ENCODE peak calls at places on chromosome 16, in four cellular contexts. C, A, S and B are unnamed samples.
A peak's percentile ranks its signal among the peaks of the same experiment; 100 is the strongest.

GRCh38 chr16:59729613-59730012 is 995.5 kb upstream of the GOT2 start:
- DNase-seq in C (no peak), A (no peak), S (no peak), B (no peak)

GRCh38 chr16:89332248-89333245 is 115.0 kb downstream of the ZNF778 start:
- DNase-seq in C (peak; percentile 14), A (no peak), S (no peak), B (peak; percentile 66)

GRCh38 chr16:13568803-13569202 is 351.2 kb upstream of the ERCC4 start:
- DNase-seq in C (no peak), A (no peak), S (no peak), B (no peak)

GRCh38 chr16:47461598-47462266 is 601 bp downstream of the PHKB start:
- DNase-seq in C (no peak), A (peak; percentile 12), S (peak; percentile 58), B (peak; percentile 47)

GRCh38 chr16:11328172-11329079 is 16.8 kb upstream of the RMI2 start:
- DNase-seq in C (no peak), A (peak; percentile 29), S (peak; percentile 81), B (peak; percentile 73)

GRCh38 chr16:84712138-84712671 is 12.4 kb downstream of the USP10 start:
- DNase-seq in C (no peak), A (no peak), S (no peak), B (no peak)

GRCh38 chr16:85912271-85912974 is 13.5 kb downstream of the IRF8 start:
- DNase-seq in C (no peak), A (no peak), S (peak; percentile 33), B (no peak)

GRCh38 chr16:57757326-57757786 is 21.8 kb downstream of the KATNB1 start:
- DNase-seq in C (peak; percentile 90), A (peak; percentile 74), S (peak; percentile 86), B (peak; percentile 20)

GRCh38 chr16:389317-389716 is 7.5 kb upstream of the PGAP6 start:
- DNase-seq in C (no peak), A (no peak), S (no peak), B (no peak)

GRCh38 chr16:59210955-59211541 is 476.9 kb upstream of the GOT2 start:
- DNase-seq in C (no peak), A (no peak), S (peak; percentile 81), B (no peak)

GRCh38 chr16:74743668-74744299 is 30.8 kb downstream of the FA2H start:
- DNase-seq in C (peak; percentile 60), A (no peak), S (no peak), B (no peak)

GRCh38 chr16:57882797-57883196 is 80.5 kb upstream of the KIFC3 start:
- DNase-seq in C (no peak), A (no peak), S (peak; percentile 42), B (no peak)

GRCh38 chr16:84741351-84741791 is 41.6 kb downstream of the USP10 start:
- DNase-seq in C (no peak), A (no peak), S (no peak), B (no peak)

GRCh38 chr16:66294507-66294906 is 72.0 kb upstream of the CDH5 start:
- DNase-seq in C (no peak), A (no peak), S (no peak), B (no peak)

GRCh38 chr16:81513204-81514040 is 68.8 kb downstream of the CMIP start:
- DNase-seq in C (peak; percentile 80), A (no peak), S (peak; percentile 48), B (no peak)

GRCh38 chr16:78529881-78530280 is 430.4 kb downstream of the WWOX start:
- DNase-seq in C (no peak), A (no peak), S (no peak), B (no peak)

GRCh38 chr16:26525856-26526255 is 540.9 kb upstream of the C16orf82 start:
- DNase-seq in C (no peak), A (no peak), S (no peak), B (no peak)

GRCh38 chr16:11972128-11972527 is 4.4 kb upstream of the SNX29 start:
- DNase-seq in C (no peak), A (no peak), S (no peak), B (no peak)

GRCh38 chr16:30526137-30526822 is at the start of gene ZNF768:
- DNase-seq in C (peak; percentile 42), A (no peak), S (peak; percentile 87), B (no peak)

GRCh38 chr16:10558746-10559641 is 21.4 kb downstream of the EMP2 start:
- DNase-seq in C (peak; percentile 91), A (no peak), S (no peak), B (no peak)

GRCh38 chr16:86039606-86040005 is 140.6 kb downstream of the IRF8 start:
- DNase-seq in C (no peak), A (no peak), S (no peak), B (no peak)

GRCh38 chr16:85928411-85928820 is 29.5 kb downstream of the IRF8 start:
- DNase-seq in C (no peak), A (no peak), S (no peak), B (no peak)

GRCh38 chr16:70649300-70649699 is 2.9 kb downstream of the IL34 start:
- DNase-seq in C (no peak), A (no peak), S (no peak), B (no peak)

GRCh38 chr16:53071748-53072301 is 17.0 kb downstream of the CHD9 start:
- DNase-seq in C (peak; percentile 69), A (no peak), S (no peak), B (no peak)

GRCh38 chr16:81543571-81543970 is 99.0 kb downstream of the CMIP start:
- DNase-seq in C (no peak), A (no peak), S (no peak), B (no peak)

GRCh38 chr16:78490847-78491246 is 391.4 kb downstream of the WWOX start:
- DNase-seq in C (no peak), A (no peak), S (no peak), B (no peak)

GRCh38 chr16:54284319-54284930 is 2.2 kb downstream of the IRX3 start:
- DNase-seq in C (peak; percentile 44), A (no peak), S (peak; percentile 72), B (no peak)

GRCh38 chr16:54284931-54285413 is 1.6 kb downstream of the IRX3 start:
- DNase-seq in C (no peak), A (no peak), S (peak; percentile 46), B (no peak)

GRCh38 chr16:54282202-54282922 is 4.2 kb downstream of the IRX3 start:
- DNase-seq in C (peak; percentile 53), A (no peak), S (peak; percentile 86), B (no peak)

GRCh38 chr16:54282923-54283734 is 3.5 kb downstream of the IRX3 start:
- DNase-seq in C (no peak), A (no peak), S (peak; percentile 53), B (no peak)

DNA sequence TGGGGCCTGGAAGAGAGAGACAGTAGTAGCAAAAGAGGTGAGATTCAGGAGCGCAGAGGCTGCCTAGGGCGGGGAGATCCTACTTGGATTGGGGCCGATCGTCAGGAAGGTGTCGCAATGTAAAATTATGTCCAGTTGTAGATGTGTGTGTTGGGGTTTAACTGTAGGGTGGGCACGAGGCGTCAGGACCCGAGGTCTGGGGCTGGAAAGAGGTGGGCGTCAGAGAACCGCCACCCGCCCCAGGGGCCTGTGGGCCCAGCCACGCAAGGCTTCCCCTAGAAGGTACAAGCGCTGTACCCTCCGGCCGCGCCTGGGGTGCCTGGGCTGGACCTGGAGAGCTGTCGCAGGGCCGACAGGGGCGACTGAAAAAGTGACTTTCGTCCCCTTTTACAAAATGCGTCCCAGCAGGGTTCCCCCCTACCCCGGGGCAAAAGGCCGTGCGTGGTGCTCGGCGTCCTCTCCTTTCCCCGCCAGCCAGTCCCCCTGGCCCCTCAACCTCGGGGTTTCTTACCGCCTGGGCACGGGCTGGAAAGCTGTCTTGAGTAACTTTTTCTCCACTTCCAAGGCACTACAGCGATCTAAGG is 2.8 kb downstream of the IRX3 start:
- DNase-seq in C (no peak), A (no peak), S (peak; percentile 39), B (no peak)
- H3K4me3 ChIP-seq in C (peak overlapping the region; percentile 23), A (no peak overlapping the region), S (peak overlapping the region; percentile 55), B (no peak overlapping the region)

GRCh38 chr16:50742521-50743150 is 750 bp downstream of the CYLD start:
- DNase-seq in C (no peak), A (peak; percentile 67), S (peak; percentile 60), B (no peak)

GRCh38 chr16:50741808-50742520 is at the start of gene CYLD:
- DNase-seq in C (peak; percentile 100), A (peak; percentile 100), S (peak; percentile 100), B (peak; percentile 97)

GRCh38 chr16:50739031-50739430 is 2.9 kb upstream of the CYLD start:
- DNase-seq in C (no peak), A (no peak), S (no peak), B (no peak)

GRCh38 chr16:50741225-50741807 is 570 bp upstream of the CYLD start:
- DNase-seq in C (peak; percentile 41), A (no peak), S (peak; percentile 22), B (no peak)

DNA sequence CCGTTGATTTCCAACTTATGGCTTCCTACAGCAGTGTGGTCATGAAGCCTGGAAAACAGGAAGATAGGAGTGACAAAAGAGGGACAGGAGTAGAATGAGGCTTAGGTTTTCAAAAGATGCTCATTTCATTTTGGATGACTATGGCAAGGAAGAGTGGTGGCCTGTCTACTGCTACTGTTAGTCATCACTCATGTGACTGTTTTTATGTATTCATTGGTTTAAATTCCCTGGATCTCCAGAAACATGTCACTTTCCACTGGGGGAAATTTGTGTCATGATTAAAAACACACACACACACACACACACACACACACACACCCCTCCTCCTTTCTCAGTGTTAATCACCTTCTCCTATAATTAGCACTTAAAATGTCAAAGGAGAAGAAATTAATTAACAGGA is 1.1 kb upstream of the CYLD start:
- DNase-seq in C (no peak), A (no peak), S (no peak), B (no peak)
- H3K4me3 ChIP-seq in C (no peak overlapping the region), A (peak overlapping the region; percentile 70), S (no peak overlapping the region), B (no peak overlapping the region)

DNA sequence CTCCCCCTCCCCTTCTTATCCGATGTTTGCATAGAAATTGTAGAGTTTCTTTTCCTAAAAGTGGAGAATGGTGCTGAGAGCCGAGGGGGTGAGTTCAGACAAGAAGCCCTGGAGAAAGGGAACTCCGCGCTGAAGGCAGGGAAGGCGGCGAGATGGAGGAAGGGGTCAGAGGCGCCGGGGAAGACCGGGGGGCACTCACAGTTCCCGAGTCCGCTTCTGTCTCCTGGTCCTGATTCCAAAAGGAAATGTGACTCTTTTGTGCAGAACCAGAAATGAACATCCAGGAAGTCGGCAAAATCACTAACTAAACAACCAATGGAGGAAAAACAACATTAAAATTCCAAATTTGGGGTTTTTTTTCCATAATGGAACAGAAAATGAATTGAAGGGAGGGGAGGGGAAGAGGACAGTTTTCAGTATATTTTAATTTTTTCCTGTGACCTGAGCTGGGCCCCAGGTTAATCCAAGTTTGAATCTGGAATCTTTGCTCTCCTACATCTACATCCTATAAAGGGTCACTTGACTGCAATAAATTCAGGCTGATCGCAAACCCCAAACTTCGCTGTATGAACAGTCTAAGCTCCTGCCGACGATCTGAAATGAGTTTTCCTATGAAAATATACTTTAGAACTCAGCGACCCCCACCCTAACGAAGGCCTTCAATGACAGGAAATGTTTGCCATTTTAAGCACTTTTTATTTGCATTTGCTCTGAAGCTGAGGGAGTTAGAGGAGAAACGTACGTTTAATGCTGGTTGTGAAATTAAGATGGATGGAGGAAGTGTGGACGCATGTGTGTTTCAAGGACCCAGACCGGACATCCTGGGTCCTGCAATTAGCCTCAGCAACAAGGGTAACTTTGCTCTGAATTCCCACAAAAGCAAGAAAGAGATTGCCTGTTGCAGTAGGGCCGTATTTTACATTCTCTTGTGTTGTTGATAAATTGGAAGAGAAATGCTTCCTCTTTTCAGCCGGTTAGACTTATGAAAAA is 252.2 kb downstream of the C16orf95 start:
- DNase-seq in C (no peak), A (no peak), S (no peak), B (no peak)
- H3K4me3 ChIP-seq in C (no peak overlapping the region), A (no peak overlapping the region), S (no peak overlapping the region), B (no peak overlapping the region)

DNA sequence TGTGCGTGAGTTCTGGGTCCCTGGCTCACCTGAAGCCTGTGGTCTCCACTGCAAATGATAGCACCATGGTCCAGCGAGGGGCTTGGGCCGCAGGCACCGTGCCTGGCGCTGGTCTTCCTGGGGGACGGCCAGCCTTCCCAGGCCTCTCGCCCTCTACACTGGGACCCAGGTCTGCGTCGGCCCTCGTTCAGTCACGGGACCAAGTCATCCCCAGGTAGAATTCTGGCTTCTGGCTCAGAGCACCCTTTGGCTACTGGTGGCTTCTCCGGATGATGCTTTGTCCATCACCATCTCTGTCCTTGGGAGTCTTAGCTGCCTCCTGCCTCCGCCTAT is 20.4 kb downstream of the CRAMP1 start:
- DNase-seq in C (no peak), A (no peak), S (no peak), B (no peak)
- H3K4me3 ChIP-seq in C (no peak overlapping the region), A (no peak overlapping the region), S (no peak overlapping the region), B (no peak overlapping the region)